ENCODE peak calls at places on chromosomes 2 and 18, in eight cellular contexts. K, F, H, B, I, Y, D and V are unnamed samples.
A peak's percentile ranks its signal among the peaks of the same experiment; 100 is the strongest.

GRCh38 chr2:213216461-213216860 is 65.0 kb upstream of the IKZF2 start:
- DNase-seq in F (no peak), I (no peak), B (no peak), K (no peak), H (no peak), Y (no peak), D (no peak), V (no peak)

GRCh38 chr2:181992776-181993175 is 7.1 kb downstream of the PPP1R1C start:
- DNase-seq in F (no peak), B (no peak), D (no peak), K (no peak), Y (no peak), I (no peak), H (no peak), V (no peak)

GRCh38 chr2:179900655-179901054 is 39.2 kb upstream of the ZNF385B start:
- DNase-seq in F (no peak), Y (no peak), B (no peak), D (no peak), H (no peak), K (no peak), I (no peak), V (no peak)

GRCh38 chr18:6406075-6406909 is 8.4 kb downstream of the L3MBTL4 start:
- DNase-seq in D (no peak), F (no peak), B (no peak), I (no peak), K (no peak), H (no peak), Y (no peak), V (no peak)

GRCh38 chr2:100921685-100922161 is 80.4 kb upstream of the RPL31 start:
- DNase-seq in H (no peak), I (no peak), K (peak; percentile 44), Y (no peak), F (no peak), B (no peak), D (no peak), V (no peak)

GRCh38 chr2:179057737-179058136 is 7.8 kb upstream of the CCDC141 start:
- DNase-seq in K (no peak), H (no peak), I (no peak), F (no peak), D (no peak), B (no peak), Y (no peak), V (no peak)

GRCh38 chr2:30219886-30220478 is 11.4 kb upstream of the LBH start:
- DNase-seq in D (no peak), Y (no peak), K (no peak), F (no peak), B (no peak), I (no peak), H (no peak), V (no peak)

GRCh38 chr2:48454504-48454903 is 75.5 kb upstream of the STON1 start:
- DNase-seq in I (no peak), F (no peak), D (no peak), H (no peak), B (no peak), Y (no peak), K (no peak), V (no peak)

GRCh38 chr2:100941646-100942240 is 60.3 kb upstream of the RPL31 start:
- DNase-seq in I (no peak), Y (no peak), F (no peak), K (no peak), D (no peak), B (no peak), H (no peak), V (no peak)

GRCh38 chr2:43576983-43577892 is 18.6 kb downstream of the THADA start:
- DNase-seq in I (peak; percentile 46), H (peak; percentile 27), K (peak; percentile 32), Y (peak; percentile 18), B (peak; percentile 60), F (peak; percentile 34), D (no peak), V (peak; percentile 24)

GRCh38 chr2:221747289-221747972 is 175.3 kb upstream of the EPHA4 start:
- DNase-seq in I (no peak), F (no peak), Y (no peak), D (no peak), H (no peak), K (no peak), B (no peak), V (no peak)

GRCh38 chr2:217218269-217219140 is 358.6 kb upstream of the TNP1 start:
- DNase-seq in Y (no peak), B (peak; percentile 44), D (no peak), I (no peak), H (no peak), K (no peak), F (no peak), V (no peak)

GRCh38 chr2:127610561-127610960 is 35.4 kb upstream of the GPR17 start:
- DNase-seq in H (no peak), F (no peak), B (no peak), I (no peak), K (no peak), Y (no peak), D (no peak), V (no peak)

GRCh38 chr2:88753833-88754584 is 62.5 kb downstream of the RPIA start:
- DNase-seq in D (no peak), Y (no peak), B (no peak), K (no peak), H (no peak), F (no peak), I (no peak), V (peak; percentile 44)

GRCh38 chr2:172408143-172408766 is 19.1 kb upstream of the ITGA6 start:
- DNase-seq in B (no peak), K (no peak), Y (no peak), D (no peak), I (peak; percentile 97), H (peak; percentile 86), F (no peak), V (peak; percentile 55)

GRCh38 chr2:235146206-235146605 is 194.4 kb downstream of the SH3BP4 start:
- DNase-seq in D (no peak), F (no peak), H (no peak), K (no peak), I (no peak), Y (no peak), B (no peak), V (no peak)

GRCh38 chr2:85886585-85886984 is 2.2 kb downstream of the ST3GAL5 start:
- DNase-seq in Y (no peak), F (peak; percentile 80), D (no peak), I (no peak), K (peak; percentile 90), B (peak; percentile 93), H (peak; percentile 36), V (no peak)

GRCh38 chr2:203280428-203281064 is 41.7 kb downstream of the CYP20A1 start:
- DNase-seq in B (peak; percentile 92), I (no peak), H (no peak), K (no peak), D (no peak), Y (no peak), F (no peak), V (no peak)